ENCODE peak calls at places on chromosomes 2 and 18, in four cellular contexts. One of them, this sample, is unnamed.

GRCh38 chr2:45554073-45554742 is 56.9 kb downstream of the SRBD1 start:
- DNase-seq in NCI-H524 treated with DMSO at 0.1 percent for 48 hours: no peak
- DNase-seq in GM12865: no peak
- DNase-seq in iPS-NIHi11: no peak
- DNase-seq in this sample: no peak

GRCh38 chr2:119025013-119025412 is 83.0 kb downstream of the MARCO start:
- DNase-seq in NCI-H524 treated with DMSO at 0.1 percent for 48 hours: no peak
- DNase-seq in GM12865: no peak
- DNase-seq in iPS-NIHi11: no peak
- DNase-seq in this sample: peak

GRCh38 chr2:61016392-61017002 is 1.0 kb upstream of the PEX13 start:
- DNase-seq in NCI-H524 treated with DMSO at 0.1 percent for 48 hours: no peak
- DNase-seq in GM12865: peak
- DNase-seq in iPS-NIHi11: peak
- DNase-seq in this sample: peak

GRCh38 chr2:203983064-203983715 is 46.6 kb downstream of the ICOS start:
- DNase-seq in NCI-H524 treated with DMSO at 0.1 percent for 48 hours: no peak
- DNase-seq in GM12865: no peak
- DNase-seq in iPS-NIHi11: no peak
- DNase-seq in this sample: no peak

GRCh38 chr2:176553685-176554106 is 284.5 kb downstream of the MTX2 start:
- DNase-seq in NCI-H524 treated with DMSO at 0.1 percent for 48 hours: peak
- DNase-seq in GM12865: peak
- DNase-seq in iPS-NIHi11: peak
- DNase-seq in this sample: no peak

GRCh38 chr2:100856732-100857131 is 36.8 kb downstream of the NPAS2 start:
- DNase-seq in NCI-H524 treated with DMSO at 0.1 percent for 48 hours: no peak
- DNase-seq in GM12865: no peak
- DNase-seq in iPS-NIHi11: no peak
- DNase-seq in this sample: no peak

GRCh38 chr2:41716497-41716896 is 331.3 kb upstream of the PKDCC start:
- DNase-seq in NCI-H524 treated with DMSO at 0.1 percent for 48 hours: no peak
- DNase-seq in GM12865: no peak
- DNase-seq in iPS-NIHi11: no peak
- DNase-seq in this sample: no peak

GRCh38 chr18:75170916-75171315 is 38.0 kb downstream of the PTGR3 start:
- DNase-seq in NCI-H524 treated with DMSO at 0.1 percent for 48 hours: no peak
- DNase-seq in GM12865: no peak
- DNase-seq in iPS-NIHi11: no peak
- DNase-seq in this sample: no peak

GRCh38 chr2:239881561-239882320 is 143.4 kb downstream of the NDUFA10 start:
- DNase-seq in NCI-H524 treated with DMSO at 0.1 percent for 48 hours: no peak
- DNase-seq in GM12865: no peak
- DNase-seq in iPS-NIHi11: no peak
- DNase-seq in this sample: no peak

GRCh38 chr2:197293252-197294007 is 17.1 kb downstream of the ANKRD44 start:
- DNase-seq in NCI-H524 treated with DMSO at 0.1 percent for 48 hours: no peak
- DNase-seq in GM12865: peak
- DNase-seq in iPS-NIHi11: no peak
- DNase-seq in this sample: no peak

GRCh38 chr2:200404615-200405014 is 98.1 kb downstream of the SPATS2L start:
- DNase-seq in NCI-H524 treated with DMSO at 0.1 percent for 48 hours: no peak
- DNase-seq in GM12865: no peak
- DNase-seq in iPS-NIHi11: no peak
- DNase-seq in this sample: no peak

GRCh38 chr2:71831208-71831577 is 316.5 kb downstream of the CYP26B1 start:
- DNase-seq in NCI-H524 treated with DMSO at 0.1 percent for 48 hours: no peak
- DNase-seq in GM12865: no peak
- DNase-seq in iPS-NIHi11: no peak
- DNase-seq in this sample: no peak

GRCh38 chr2:109614715-109615636 is 812 bp downstream of the SOWAHC start:
- DNase-seq in NCI-H524 treated with DMSO at 0.1 percent for 48 hours: no peak
- DNase-seq in GM12865: no peak
- DNase-seq in iPS-NIHi11: peak
- DNase-seq in this sample: no peak

GRCh38 chr2:127599211-127599610 is 46.7 kb upstream of the GPR17 start:
- DNase-seq in NCI-H524 treated with DMSO at 0.1 percent for 48 hours: no peak
- DNase-seq in GM12865: no peak
- DNase-seq in iPS-NIHi11: no peak
- DNase-seq in this sample: no peak

GRCh38 chr2:207530160-207531023 is 630 bp downstream of the CREB1 start:
- DNase-seq in NCI-H524 treated with DMSO at 0.1 percent for 48 hours: no peak
- DNase-seq in GM12865: peak
- DNase-seq in iPS-NIHi11: no peak
- DNase-seq in this sample: peak

GRCh38 chr2:70123051-70123828 is 36.0 kb downstream of the PCBP1 start:
- DNase-seq in NCI-H524 treated with DMSO at 0.1 percent for 48 hours: no peak
- DNase-seq in GM12865: no peak
- DNase-seq in iPS-NIHi11: peak
- DNase-seq in this sample: no peak

GRCh38 chr18:34358923-34359322 is 134.2 kb upstream of the NOL4 start:
- DNase-seq in NCI-H524 treated with DMSO at 0.1 percent for 48 hours: no peak
- DNase-seq in GM12865: peak
- DNase-seq in iPS-NIHi11: no peak
- DNase-seq in this sample: peak

GRCh38 chr18:36075862-36076587 is 8.7 kb upstream of the RPRD1A start:
- DNase-seq in NCI-H524 treated with DMSO at 0.1 percent for 48 hours: no peak
- DNase-seq in GM12865: peak
- DNase-seq in iPS-NIHi11: no peak
- DNase-seq in this sample: no peak

GRCh38 chr2:156115338-156115737 is 217.2 kb downstream of the NR4A2 start:
- DNase-seq in NCI-H524 treated with DMSO at 0.1 percent for 48 hours: no peak
- DNase-seq in GM12865: no peak
- DNase-seq in iPS-NIHi11: no peak
- DNase-seq in this sample: no peak

GRCh38 chr2:241649414-241649813 is 11.9 kb downstream of the ATG4B start:
- DNase-seq in NCI-H524 treated with DMSO at 0.1 percent for 48 hours: no peak
- DNase-seq in GM12865: no peak
- DNase-seq in iPS-NIHi11: no peak
- DNase-seq in this sample: no peak

GRCh38 chr2:97950329-97951154 is 45.2 kb downstream of the TMEM131 start:
- DNase-seq in NCI-H524 treated with DMSO at 0.1 percent for 48 hours: no peak
- DNase-seq in GM12865: no peak
- DNase-seq in iPS-NIHi11: no peak
- DNase-seq in this sample: no peak

GRCh38 chr2:189555243-189555642 is 25.3 kb downstream of the SLC40A1 start:
- DNase-seq in NCI-H524 treated with DMSO at 0.1 percent for 48 hours: no peak
- DNase-seq in GM12865: no peak
- DNase-seq in iPS-NIHi11: no peak
- DNase-seq in this sample: no peak

GRCh38 chr18:13271512-13271911 is 53.0 kb downstream of the LDLRAD4 start:
- DNase-seq in NCI-H524 treated with DMSO at 0.1 percent for 48 hours: no peak
- DNase-seq in GM12865: no peak
- DNase-seq in iPS-NIHi11: no peak
- DNase-seq in this sample: no peak

GRCh38 chr2:179272406-179273192 is 8.0 kb upstream of the SESTD1 start:
- DNase-seq in NCI-H524 treated with DMSO at 0.1 percent for 48 hours: no peak
- DNase-seq in GM12865: no peak
- DNase-seq in iPS-NIHi11: no peak
- DNase-seq in this sample: no peak

GRCh38 chr2:46847726-46848421 is 67.7 kb downstream of the MCFD2 start:
- DNase-seq in NCI-H524 treated with DMSO at 0.1 percent for 48 hours: no peak
- DNase-seq in GM12865: no peak
- DNase-seq in iPS-NIHi11: no peak
- DNase-seq in this sample: no peak

GRCh38 chr18:25247725-25248124 is 104.2 kb downstream of the ZNF521 start:
- DNase-seq in NCI-H524 treated with DMSO at 0.1 percent for 48 hours: no peak
- DNase-seq in GM12865: no peak
- DNase-seq in iPS-NIHi11: no peak
- DNase-seq in this sample: no peak

GRCh38 chr2:179107737-179108136 is 57.8 kb upstream of the CCDC141 start:
- DNase-seq in NCI-H524 treated with DMSO at 0.1 percent for 48 hours: no peak
- DNase-seq in GM12865: peak
- DNase-seq in iPS-NIHi11: no peak
- DNase-seq in this sample: no peak

GRCh38 chr2:10059552-10060335 is 16.4 kb downstream of the KLF11 start:
- DNase-seq in NCI-H524 treated with DMSO at 0.1 percent for 48 hours: no peak
- DNase-seq in GM12865: no peak
- DNase-seq in iPS-NIHi11: no peak
- DNase-seq in this sample: no peak

GRCh38 chr18:36818652-36819051 is 10.2 kb downstream of the TPGS2 start:
- DNase-seq in NCI-H524 treated with DMSO at 0.1 percent for 48 hours: no peak
- DNase-seq in GM12865: no peak
- DNase-seq in iPS-NIHi11: no peak
- DNase-seq in this sample: no peak

GRCh38 chr2:240962371-240963064 is 35.9 kb upstream of the SNED1 start:
- DNase-seq in NCI-H524 treated with DMSO at 0.1 percent for 48 hours: no peak
- DNase-seq in GM12865: no peak
- DNase-seq in iPS-NIHi11: peak
- DNase-seq in this sample: no peak

GRCh38 chr2:98936133-98936916 is at the start of gene CRACDL:
- DNase-seq in NCI-H524 treated with DMSO at 0.1 percent for 48 hours: no peak
- DNase-seq in GM12865: no peak
- DNase-seq in iPS-NIHi11: peak
- DNase-seq in this sample: peak

GRCh38 chr2:237278593-237278992 is 135.4 kb downstream of the COL6A3 start:
- DNase-seq in NCI-H524 treated with DMSO at 0.1 percent for 48 hours: no peak
- DNase-seq in GM12865: no peak
- DNase-seq in iPS-NIHi11: no peak
- DNase-seq in this sample: no peak

GRCh38 chr2:111054791-111055627 is 65.7 kb upstream of the BCL2L11 start:
- DNase-seq in NCI-H524 treated with DMSO at 0.1 percent for 48 hours: no peak
- DNase-seq in GM12865: peak
- DNase-seq in iPS-NIHi11: peak
- DNase-seq in this sample: peak